ENCODE peak calls at places on chromosomes 1 and 21, in seven cellular contexts. One of them, this sample, is unnamed.

GRCh38 chr1:104932949-104933679 is 1183.4 kb downstream of the AMY1C start:
- DNase-seq in NCI-H1694: no peak
- DNase-seq in A549: no peak
- DNase-seq in endothelial cell: no peak
- DNase-seq in activated naive CD4-positive, alpha-beta T cell treated with anti-CD3 and anti-CD28 coated beads, Interleukin-2, amount 10 ng/mL, durations not matched to agents 7 days and 5 days: no peak
- DNase-seq in iPS-NIHi11: no peak
- DNase-seq in body of pancreas: no peak
- DNase-seq in this sample: no peak

GRCh38 chr1:200512191-200512590 is 102.4 kb upstream of the ZNF281 start:
- DNase-seq in iPS-NIHi11: no peak
- DNase-seq in activated naive CD4-positive, alpha-beta T cell treated with anti-CD3 and anti-CD28 coated beads, Interleukin-2, amount 10 ng/mL, durations not matched to agents 7 days and 5 days: no peak
- DNase-seq in body of pancreas: no peak
- DNase-seq in NCI-H1694: no peak
- DNase-seq in endothelial cell: no peak
- DNase-seq in A549: no peak
- DNase-seq in this sample: no peak

GRCh38 chr1:33393991-33394390 is 36.9 kb downstream of the PHC2 start:
- DNase-seq in body of pancreas: no peak
- DNase-seq in NCI-H1694: no peak
- DNase-seq in A549: no peak
- DNase-seq in iPS-NIHi11: no peak
- DNase-seq in activated naive CD4-positive, alpha-beta T cell treated with anti-CD3 and anti-CD28 coated beads, Interleukin-2, amount 10 ng/mL, durations not matched to agents 7 days and 5 days: no peak
- DNase-seq in endothelial cell: no peak
- DNase-seq in this sample: no peak

GRCh38 chr1:215523128-215523861 is 43.8 kb upstream of the KCTD3 start:
- DNase-seq in A549: no peak
- DNase-seq in NCI-H1694: peak
- DNase-seq in iPS-NIHi11: no peak
- DNase-seq in activated naive CD4-positive, alpha-beta T cell treated with anti-CD3 and anti-CD28 coated beads, Interleukin-2, amount 10 ng/mL, durations not matched to agents 7 days and 5 days: no peak
- DNase-seq in endothelial cell: no peak
- DNase-seq in body of pancreas: no peak
- DNase-seq in this sample: no peak

GRCh38 chr1:43065191-43065590 is 106.5 kb upstream of the SLC2A1 start:
- DNase-seq in A549: no peak
- DNase-seq in NCI-H1694: no peak
- DNase-seq in endothelial cell: no peak
- DNase-seq in body of pancreas: no peak
- DNase-seq in iPS-NIHi11: no peak
- DNase-seq in activated naive CD4-positive, alpha-beta T cell treated with anti-CD3 and anti-CD28 coated beads, Interleukin-2, amount 10 ng/mL, durations not matched to agents 7 days and 5 days: no peak
- DNase-seq in this sample: no peak

GRCh38 chr1:44260792-44261474 is 47.7 kb downstream of the DMAP1 start:
- DNase-seq in A549: no peak
- DNase-seq in body of pancreas: no peak
- DNase-seq in endothelial cell: no peak
- DNase-seq in iPS-NIHi11: no peak
- DNase-seq in activated naive CD4-positive, alpha-beta T cell treated with anti-CD3 and anti-CD28 coated beads, Interleukin-2, amount 10 ng/mL, durations not matched to agents 7 days and 5 days: no peak
- DNase-seq in NCI-H1694: no peak
- DNase-seq in this sample: no peak

GRCh38 chr1:223652436-223652901 is 13.0 kb downstream of the CAPN8 start:
- DNase-seq in endothelial cell: no peak
- DNase-seq in A549: no peak
- DNase-seq in NCI-H1694: no peak
- DNase-seq in activated naive CD4-positive, alpha-beta T cell treated with anti-CD3 and anti-CD28 coated beads, Interleukin-2, amount 10 ng/mL, durations not matched to agents 7 days and 5 days: no peak
- DNase-seq in iPS-NIHi11: peak
- DNase-seq in body of pancreas: no peak
- DNase-seq in this sample: no peak

GRCh38 chr1:176998396-176998795 is 166.1 kb downstream of the ASTN1 start:
- DNase-seq in activated naive CD4-positive, alpha-beta T cell treated with anti-CD3 and anti-CD28 coated beads, Interleukin-2, amount 10 ng/mL, durations not matched to agents 7 days and 5 days: no peak
- DNase-seq in endothelial cell: no peak
- DNase-seq in A549: no peak
- DNase-seq in NCI-H1694: no peak
- DNase-seq in iPS-NIHi11: no peak
- DNase-seq in body of pancreas: no peak
- DNase-seq in this sample: no peak

GRCh38 chr1:180927348-180927747 is 14.7 kb downstream of the KIAA1614 start:
- DNase-seq in A549: no peak
- DNase-seq in activated naive CD4-positive, alpha-beta T cell treated with anti-CD3 and anti-CD28 coated beads, Interleukin-2, amount 10 ng/mL, durations not matched to agents 7 days and 5 days: no peak
- DNase-seq in endothelial cell: no peak
- DNase-seq in NCI-H1694: peak
- DNase-seq in body of pancreas: no peak
- DNase-seq in iPS-NIHi11: no peak
- DNase-seq in this sample: no peak

GRCh38 chr1:45148209-45148608 is 58.2 kb downstream of the ZSWIM5 start:
- DNase-seq in endothelial cell: no peak
- DNase-seq in body of pancreas: no peak
- DNase-seq in A549: no peak
- DNase-seq in NCI-H1694: no peak
- DNase-seq in activated naive CD4-positive, alpha-beta T cell treated with anti-CD3 and anti-CD28 coated beads, Interleukin-2, amount 10 ng/mL, durations not matched to agents 7 days and 5 days: no peak
- DNase-seq in iPS-NIHi11: no peak
- DNase-seq in this sample: no peak

GRCh38 chr21:43337901-43338655 is 88.9 kb downstream of the SIK1 start:
- DNase-seq in endothelial cell: no peak
- DNase-seq in iPS-NIHi11: no peak
- DNase-seq in NCI-H1694: no peak
- DNase-seq in activated naive CD4-positive, alpha-beta T cell treated with anti-CD3 and anti-CD28 coated beads, Interleukin-2, amount 10 ng/mL, durations not matched to agents 7 days and 5 days: no peak
- DNase-seq in body of pancreas: no peak
- DNase-seq in A549: no peak
- DNase-seq in this sample: no peak

GRCh38 chr1:206477110-206477509 is 6.8 kb downstream of the IKBKE start:
- DNase-seq in activated naive CD4-positive, alpha-beta T cell treated with anti-CD3 and anti-CD28 coated beads, Interleukin-2, amount 10 ng/mL, durations not matched to agents 7 days and 5 days: no peak
- DNase-seq in NCI-H1694: no peak
- DNase-seq in iPS-NIHi11: no peak
- DNase-seq in A549: no peak
- DNase-seq in body of pancreas: no peak
- DNase-seq in endothelial cell: no peak
- DNase-seq in this sample: no peak

GRCh38 chr1:231465051-231465450 is 43.0 kb upstream of the EGLN1 start:
- DNase-seq in endothelial cell: no peak
- DNase-seq in A549: no peak
- DNase-seq in activated naive CD4-positive, alpha-beta T cell treated with anti-CD3 and anti-CD28 coated beads, Interleukin-2, amount 10 ng/mL, durations not matched to agents 7 days and 5 days: no peak
- DNase-seq in body of pancreas: no peak
- DNase-seq in iPS-NIHi11: no peak
- DNase-seq in NCI-H1694: no peak
- DNase-seq in this sample: no peak

GRCh38 chr1:185442065-185442464 is 125.0 kb upstream of the IVNS1ABP start:
- DNase-seq in iPS-NIHi11: no peak
- DNase-seq in NCI-H1694: no peak
- DNase-seq in activated naive CD4-positive, alpha-beta T cell treated with anti-CD3 and anti-CD28 coated beads, Interleukin-2, amount 10 ng/mL, durations not matched to agents 7 days and 5 days: no peak
- DNase-seq in body of pancreas: no peak
- DNase-seq in endothelial cell: no peak
- DNase-seq in A549: no peak
- DNase-seq in this sample: peak

GRCh38 chr1:45522324-45523104 is 830 bp upstream of the PRDX1 start:
- DNase-seq in activated naive CD4-positive, alpha-beta T cell treated with anti-CD3 and anti-CD28 coated beads, Interleukin-2, amount 10 ng/mL, durations not matched to agents 7 days and 5 days: no peak
- DNase-seq in body of pancreas: no peak
- DNase-seq in iPS-NIHi11: no peak
- DNase-seq in A549: peak
- DNase-seq in NCI-H1694: no peak
- DNase-seq in endothelial cell: no peak
- DNase-seq in this sample: no peak

GRCh38 chr1:91701494-91701869 is 184.5 kb downstream of the TGFBR3 start:
- DNase-seq in body of pancreas: no peak
- DNase-seq in NCI-H1694: no peak
- DNase-seq in activated naive CD4-positive, alpha-beta T cell treated with anti-CD3 and anti-CD28 coated beads, Interleukin-2, amount 10 ng/mL, durations not matched to agents 7 days and 5 days: no peak
- DNase-seq in endothelial cell: no peak
- DNase-seq in A549: no peak
- DNase-seq in iPS-NIHi11: no peak
- DNase-seq in this sample: no peak

GRCh38 chr21:38234395-38235142 is 22.2 kb upstream of the KCNJ15 start:
- DNase-seq in NCI-H1694: no peak
- DNase-seq in iPS-NIHi11: no peak
- DNase-seq in A549: no peak
- DNase-seq in body of pancreas: peak
- DNase-seq in endothelial cell: no peak
- DNase-seq in activated naive CD4-positive, alpha-beta T cell treated with anti-CD3 and anti-CD28 coated beads, Interleukin-2, amount 10 ng/mL, durations not matched to agents 7 days and 5 days: no peak
- DNase-seq in this sample: no peak

GRCh38 chr1:13699936-13700520 is at the start of gene PRDM2:
- DNase-seq in A549: peak
- DNase-seq in body of pancreas: peak
- DNase-seq in NCI-H1694: no peak
- DNase-seq in endothelial cell: peak
- DNase-seq in iPS-NIHi11: peak
- DNase-seq in activated naive CD4-positive, alpha-beta T cell treated with anti-CD3 and anti-CD28 coated beads, Interleukin-2, amount 10 ng/mL, durations not matched to agents 7 days and 5 days: peak
- DNase-seq in this sample: no peak

GRCh38 chr1:1989102-1989542 is 14.5 kb downstream of the CFAP74 start:
- DNase-seq in activated naive CD4-positive, alpha-beta T cell treated with anti-CD3 and anti-CD28 coated beads, Interleukin-2, amount 10 ng/mL, durations not matched to agents 7 days and 5 days: no peak
- DNase-seq in endothelial cell: no peak
- DNase-seq in body of pancreas: peak
- DNase-seq in iPS-NIHi11: peak
- DNase-seq in A549: no peak
- DNase-seq in NCI-H1694: no peak
- DNase-seq in this sample: no peak

GRCh38 chr1:94628174-94628843 is 86.8 kb upstream of the F3 start:
- DNase-seq in endothelial cell: no peak
- DNase-seq in iPS-NIHi11: no peak
- DNase-seq in A549: no peak
- DNase-seq in body of pancreas: no peak
- DNase-seq in activated naive CD4-positive, alpha-beta T cell treated with anti-CD3 and anti-CD28 coated beads, Interleukin-2, amount 10 ng/mL, durations not matched to agents 7 days and 5 days: no peak
- DNase-seq in NCI-H1694: no peak
- DNase-seq in this sample: no peak

GRCh38 chr1:112346802-112347350 is 49.1 kb upstream of the CTTNBP2NL start:
- DNase-seq in iPS-NIHi11: no peak
- DNase-seq in A549: no peak
- DNase-seq in body of pancreas: no peak
- DNase-seq in NCI-H1694: no peak
- DNase-seq in endothelial cell: no peak
- DNase-seq in activated naive CD4-positive, alpha-beta T cell treated with anti-CD3 and anti-CD28 coated beads, Interleukin-2, amount 10 ng/mL, durations not matched to agents 7 days and 5 days: no peak
- DNase-seq in this sample: no peak

GRCh38 chr1:153705484-153705883 is 22.4 kb upstream of the INTS3 start:
- DNase-seq in iPS-NIHi11: no peak
- DNase-seq in NCI-H1694: no peak
- DNase-seq in body of pancreas: no peak
- DNase-seq in activated naive CD4-positive, alpha-beta T cell treated with anti-CD3 and anti-CD28 coated beads, Interleukin-2, amount 10 ng/mL, durations not matched to agents 7 days and 5 days: no peak
- DNase-seq in endothelial cell: no peak
- DNase-seq in A549: no peak
- DNase-seq in this sample: no peak

GRCh38 chr1:17347769-17348592 is 24.0 kb upstream of the PADI6 start:
- DNase-seq in iPS-NIHi11: no peak
- DNase-seq in activated naive CD4-positive, alpha-beta T cell treated with anti-CD3 and anti-CD28 coated beads, Interleukin-2, amount 10 ng/mL, durations not matched to agents 7 days and 5 days: no peak
- DNase-seq in body of pancreas: no peak
- DNase-seq in NCI-H1694: no peak
- DNase-seq in endothelial cell: no peak
- DNase-seq in A549: peak
- DNase-seq in this sample: no peak

GRCh38 chr1:246107516-246108277 is 399.4 kb downstream of the SMYD3 start:
- DNase-seq in body of pancreas: no peak
- DNase-seq in activated naive CD4-positive, alpha-beta T cell treated with anti-CD3 and anti-CD28 coated beads, Interleukin-2, amount 10 ng/mL, durations not matched to agents 7 days and 5 days: no peak
- DNase-seq in iPS-NIHi11: no peak
- DNase-seq in A549: no peak
- DNase-seq in NCI-H1694: no peak
- DNase-seq in endothelial cell: no peak
- DNase-seq in this sample: no peak

GRCh38 chr1:84365225-84366221 is 32.8 kb upstream of the DNASE2B start:
- DNase-seq in endothelial cell: no peak
- DNase-seq in A549: peak
- DNase-seq in activated naive CD4-positive, alpha-beta T cell treated with anti-CD3 and anti-CD28 coated beads, Interleukin-2, amount 10 ng/mL, durations not matched to agents 7 days and 5 days: no peak
- DNase-seq in body of pancreas: peak
- DNase-seq in iPS-NIHi11: no peak
- DNase-seq in NCI-H1694: no peak
- DNase-seq in this sample: peak

GRCh38 chr1:185593271-185593670 is 140.9 kb upstream of the HMCN1 start:
- DNase-seq in NCI-H1694: no peak
- DNase-seq in iPS-NIHi11: no peak
- DNase-seq in endothelial cell: no peak
- DNase-seq in body of pancreas: no peak
- DNase-seq in A549: no peak
- DNase-seq in activated naive CD4-positive, alpha-beta T cell treated with anti-CD3 and anti-CD28 coated beads, Interleukin-2, amount 10 ng/mL, durations not matched to agents 7 days and 5 days: no peak
- DNase-seq in this sample: no peak

GRCh38 chr21:45698493-45698947 is 55.0 kb downstream of the PCBP3 start:
- DNase-seq in A549: no peak
- DNase-seq in activated naive CD4-positive, alpha-beta T cell treated with anti-CD3 and anti-CD28 coated beads, Interleukin-2, amount 10 ng/mL, durations not matched to agents 7 days and 5 days: no peak
- DNase-seq in body of pancreas: peak
- DNase-seq in endothelial cell: no peak
- DNase-seq in NCI-H1694: no peak
- DNase-seq in iPS-NIHi11: no peak
- DNase-seq in this sample: peak

GRCh38 chr1:152347116-152347728 is 12.6 kb downstream of the FLG2 start:
- DNase-seq in A549: peak
- DNase-seq in NCI-H1694: peak
- DNase-seq in endothelial cell: peak
- DNase-seq in activated naive CD4-positive, alpha-beta T cell treated with anti-CD3 and anti-CD28 coated beads, Interleukin-2, amount 10 ng/mL, durations not matched to agents 7 days and 5 days: peak
- DNase-seq in body of pancreas: peak
- DNase-seq in iPS-NIHi11: peak
- DNase-seq in this sample: no peak

GRCh38 chr1:2546515-2547209 is 9.5 kb upstream of the TNFRSF14 start:
- DNase-seq in iPS-NIHi11: peak
- DNase-seq in A549: peak
- DNase-seq in endothelial cell: peak
- DNase-seq in body of pancreas: peak
- DNase-seq in activated naive CD4-positive, alpha-beta T cell treated with anti-CD3 and anti-CD28 coated beads, Interleukin-2, amount 10 ng/mL, durations not matched to agents 7 days and 5 days: peak
- DNase-seq in NCI-H1694: peak
- DNase-seq in this sample: no peak

GRCh38 chr1:204442376-204443259 is 31.0 kb upstream of the PPP1R15B start:
- DNase-seq in A549: no peak
- DNase-seq in NCI-H1694: peak
- DNase-seq in body of pancreas: no peak
- DNase-seq in activated naive CD4-positive, alpha-beta T cell treated with anti-CD3 and anti-CD28 coated beads, Interleukin-2, amount 10 ng/mL, durations not matched to agents 7 days and 5 days: no peak
- DNase-seq in endothelial cell: no peak
- DNase-seq in iPS-NIHi11: no peak
- DNase-seq in this sample: no peak

GRCh38 chr1:49597436-49597835 is 426.3 kb downstream of the AGBL4 start:
- DNase-seq in A549: no peak
- DNase-seq in iPS-NIHi11: no peak
- DNase-seq in body of pancreas: no peak
- DNase-seq in endothelial cell: no peak
- DNase-seq in NCI-H1694: no peak
- DNase-seq in activated naive CD4-positive, alpha-beta T cell treated with anti-CD3 and anti-CD28 coated beads, Interleukin-2, amount 10 ng/mL, durations not matched to agents 7 days and 5 days: no peak
- DNase-seq in this sample: no peak

GRCh38 chr1:19219451-19219850 is 9.4 kb upstream of the UBR4 start:
- DNase-seq in body of pancreas: no peak
- DNase-seq in NCI-H1694: no peak
- DNase-seq in activated naive CD4-positive, alpha-beta T cell treated with anti-CD3 and anti-CD28 coated beads, Interleukin-2, amount 10 ng/mL, durations not matched to agents 7 days and 5 days: no peak
- DNase-seq in iPS-NIHi11: no peak
- DNase-seq in endothelial cell: no peak
- DNase-seq in A549: no peak
- DNase-seq in this sample: no peak

GRCh38 chr1:45864765-45865164 is 61.4 kb downstream of the MAST2 start:
- DNase-seq in NCI-H1694: no peak
- DNase-seq in body of pancreas: no peak
- DNase-seq in A549: no peak
- DNase-seq in endothelial cell: no peak
- DNase-seq in iPS-NIHi11: no peak
- DNase-seq in activated naive CD4-positive, alpha-beta T cell treated with anti-CD3 and anti-CD28 coated beads, Interleukin-2, amount 10 ng/mL, durations not matched to agents 7 days and 5 days: no peak
- DNase-seq in this sample: no peak

GRCh38 chr1:150221552-150221951 is 14.4 kb downstream of the ANP32E start:
- DNase-seq in body of pancreas: no peak
- DNase-seq in A549: peak
- DNase-seq in iPS-NIHi11: no peak
- DNase-seq in NCI-H1694: peak
- DNase-seq in activated naive CD4-positive, alpha-beta T cell treated with anti-CD3 and anti-CD28 coated beads, Interleukin-2, amount 10 ng/mL, durations not matched to agents 7 days and 5 days: no peak
- DNase-seq in endothelial cell: no peak
- DNase-seq in this sample: no peak

GRCh38 chr1:109579044-109579443 is 30.6 kb downstream of the GNAI3 start:
- DNase-seq in activated naive CD4-positive, alpha-beta T cell treated with anti-CD3 and anti-CD28 coated beads, Interleukin-2, amount 10 ng/mL, durations not matched to agents 7 days and 5 days: no peak
- DNase-seq in endothelial cell: no peak
- DNase-seq in body of pancreas: no peak
- DNase-seq in NCI-H1694: no peak
- DNase-seq in iPS-NIHi11: no peak
- DNase-seq in A549: no peak
- DNase-seq in this sample: no peak

GRCh38 chr1:225915538-225915991 is 8.5 kb downstream of the PYCR2 start:
- DNase-seq in activated naive CD4-positive, alpha-beta T cell treated with anti-CD3 and anti-CD28 coated beads, Interleukin-2, amount 10 ng/mL, durations not matched to agents 7 days and 5 days: no peak
- DNase-seq in body of pancreas: no peak
- DNase-seq in iPS-NIHi11: no peak
- DNase-seq in endothelial cell: no peak
- DNase-seq in NCI-H1694: peak
- DNase-seq in A549: no peak
- DNase-seq in this sample: no peak